ENCODE peak calls at places on chromosomes 4 and X, in five cellular contexts. One of them, this sample, is unnamed.

GRCh38 chr4:124948976-124949597 is 236.6 kb upstream of the ANKRD50 start:
- DNase-seq in endodermal cell: no peak
- DNase-seq in cardiac fibroblast: peak
- DNase-seq in astrocyte of the cerebellum: peak
- DNase-seq in neuronal stem cell: no peak
- DNase-seq in this sample: no peak

GRCh38 chr4:4765811-4766210 is 93.7 kb upstream of the MSX1 start:
- DNase-seq in cardiac fibroblast: no peak
- DNase-seq in neuronal stem cell: no peak
- DNase-seq in endodermal cell: peak
- DNase-seq in astrocyte of the cerebellum: no peak
- DNase-seq in this sample: no peak

GRCh38 chrX:30304866-30305265 is 4.3 kb downstream of the NR0B1 start:
- DNase-seq in neuronal stem cell: no peak
- DNase-seq in endodermal cell: no peak
- DNase-seq in cardiac fibroblast: no peak
- DNase-seq in astrocyte of the cerebellum: no peak
- DNase-seq in this sample: no peak

GRCh38 chrX:42028113-42028512 is 104.8 kb upstream of the CASK start:
- DNase-seq in endodermal cell: no peak
- DNase-seq in astrocyte of the cerebellum: no peak
- DNase-seq in cardiac fibroblast: no peak
- DNase-seq in neuronal stem cell: no peak
- DNase-seq in this sample: no peak

GRCh38 chrX:105063743-105064142 is 156.8 kb downstream of the TEX13A start:
- DNase-seq in cardiac fibroblast: no peak
- DNase-seq in neuronal stem cell: no peak
- DNase-seq in endodermal cell: peak
- DNase-seq in astrocyte of the cerebellum: no peak
- DNase-seq in this sample: no peak

GRCh38 chr4:140829825-140830224 is 73.6 kb upstream of the TBC1D9 start:
- DNase-seq in endodermal cell: no peak
- DNase-seq in cardiac fibroblast: no peak
- DNase-seq in astrocyte of the cerebellum: no peak
- DNase-seq in neuronal stem cell: no peak
- DNase-seq in this sample: no peak

GRCh38 chr4:83043801-83044407 is 8.9 kb downstream of the COPS4 start:
- DNase-seq in endodermal cell: no peak
- DNase-seq in neuronal stem cell: no peak
- DNase-seq in cardiac fibroblast: peak
- DNase-seq in astrocyte of the cerebellum: no peak
- DNase-seq in this sample: peak

GRCh38 chrX:39948564-39948963 is 149.2 kb downstream of the BCOR start:
- DNase-seq in endodermal cell: peak
- DNase-seq in cardiac fibroblast: no peak
- DNase-seq in neuronal stem cell: no peak
- DNase-seq in astrocyte of the cerebellum: no peak
- DNase-seq in this sample: no peak

GRCh38 chr4:77600521-77601451 is 4.8 kb upstream of the CXCL13 start:
- DNase-seq in cardiac fibroblast: peak
- DNase-seq in neuronal stem cell: peak
- DNase-seq in astrocyte of the cerebellum: peak
- DNase-seq in endodermal cell: peak
- DNase-seq in this sample: peak

GRCh38 chr4:137156054-137156453 is 376.2 kb downstream of the PCDH18 start:
- DNase-seq in endodermal cell: no peak
- DNase-seq in astrocyte of the cerebellum: peak
- DNase-seq in cardiac fibroblast: peak
- DNase-seq in neuronal stem cell: no peak
- DNase-seq in this sample: no peak

GRCh38 chr4:8318509-8318908 is 49.0 kb downstream of the HTRA3 start:
- DNase-seq in neuronal stem cell: no peak
- DNase-seq in astrocyte of the cerebellum: no peak
- DNase-seq in endodermal cell: no peak
- DNase-seq in cardiac fibroblast: no peak
- DNase-seq in this sample: no peak

GRCh38 chrX:134202561-134202960 is 34.4 kb upstream of the CCDC160 start:
- DNase-seq in neuronal stem cell: no peak
- DNase-seq in cardiac fibroblast: no peak
- DNase-seq in astrocyte of the cerebellum: no peak
- DNase-seq in endodermal cell: peak
- DNase-seq in this sample: no peak

GRCh38 chr4:184386271-184386781 is 88.0 kb downstream of the IRF2 start:
- DNase-seq in endodermal cell: peak
- DNase-seq in neuronal stem cell: no peak
- DNase-seq in cardiac fibroblast: no peak
- DNase-seq in astrocyte of the cerebellum: no peak
- DNase-seq in this sample: no peak

GRCh38 chr4:39706334-39706733 is 8.4 kb downstream of the UBE2K start:
- DNase-seq in astrocyte of the cerebellum: peak
- DNase-seq in neuronal stem cell: no peak
- DNase-seq in endodermal cell: no peak
- DNase-seq in cardiac fibroblast: peak
- DNase-seq in this sample: no peak

GRCh38 chr4:60522265-60522664 is 677.9 kb upstream of the ADGRL3 start:
- DNase-seq in astrocyte of the cerebellum: no peak
- DNase-seq in neuronal stem cell: no peak
- DNase-seq in endodermal cell: no peak
- DNase-seq in cardiac fibroblast: no peak
- DNase-seq in this sample: no peak

GRCh38 chrX:101265869-101266428 is 25.2 kb downstream of the TAF7L start:
- DNase-seq in neuronal stem cell: no peak
- DNase-seq in cardiac fibroblast: peak
- DNase-seq in endodermal cell: no peak
- DNase-seq in astrocyte of the cerebellum: no peak
- DNase-seq in this sample: no peak

GRCh38 chrX:137342969-137343368 is 223.0 kb upstream of the ZIC3 start:
- DNase-seq in endodermal cell: no peak
- DNase-seq in neuronal stem cell: no peak
- DNase-seq in astrocyte of the cerebellum: no peak
- DNase-seq in cardiac fibroblast: no peak
- DNase-seq in this sample: no peak

GRCh38 chr4:7402526-7402925 is 32.2 kb downstream of the PSAPL1 start:
- DNase-seq in neuronal stem cell: no peak
- DNase-seq in endodermal cell: no peak
- DNase-seq in astrocyte of the cerebellum: no peak
- DNase-seq in cardiac fibroblast: no peak
- DNase-seq in this sample: no peak

GRCh38 chrX:69615779-69616519 is at the start of gene EDA:
- DNase-seq in astrocyte of the cerebellum: peak
- DNase-seq in cardiac fibroblast: peak
- DNase-seq in neuronal stem cell: peak
- DNase-seq in endodermal cell: peak
- DNase-seq in this sample: peak
- H3K4me3 ChIP-seq in astrocyte of the cerebellum: peak
- H3K4me3 ChIP-seq in cardiac fibroblast: peak
- H3K4me3 ChIP-seq in neuronal stem cell: peak
- H3K4me3 ChIP-seq in endodermal cell: peak
- H3K4me3 ChIP-seq in this sample: peak

DNA sequence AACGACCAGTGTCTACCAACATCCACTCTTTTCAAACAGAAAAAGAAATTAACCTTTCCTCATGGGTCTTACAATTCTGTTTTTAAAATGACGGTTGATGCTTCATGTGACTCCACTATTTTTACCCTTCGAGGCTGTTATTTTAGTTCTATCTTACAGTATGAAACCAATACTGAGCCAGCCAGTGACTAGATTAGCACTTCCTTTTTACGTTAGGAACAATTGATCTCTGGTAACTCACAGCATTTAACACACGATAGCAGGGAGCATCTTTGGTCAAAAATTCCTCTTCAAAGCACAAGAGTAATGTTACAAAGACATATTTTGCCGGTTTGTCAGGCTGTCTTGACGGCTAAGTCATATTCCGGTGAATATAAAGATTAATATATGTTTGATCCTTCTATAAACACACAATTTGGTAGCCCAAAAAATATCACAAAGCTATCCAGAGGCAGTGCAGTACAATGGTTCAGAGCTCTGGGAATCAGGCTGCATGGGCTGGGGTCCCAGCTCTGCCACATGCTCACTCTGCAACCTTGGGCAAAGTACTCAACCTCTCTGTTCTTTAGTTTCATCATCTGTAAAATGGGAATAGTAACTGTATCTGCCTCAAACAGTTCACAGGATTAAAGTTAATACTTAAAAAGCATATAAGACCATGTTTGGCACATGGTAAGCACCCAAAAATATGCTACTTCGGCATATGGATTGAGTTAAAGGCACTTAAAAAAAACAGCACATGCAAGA is 62.9 kb upstream of the TXK start:
- DNase-seq in endodermal cell: no peak
- DNase-seq in astrocyte of the cerebellum: no peak
- DNase-seq in cardiac fibroblast: no peak
- DNase-seq in neuronal stem cell: no peak
- DNase-seq in this sample: no peak
- H3K4me3 ChIP-seq in endodermal cell: no peak
- H3K4me3 ChIP-seq in astrocyte of the cerebellum: no peak
- H3K4me3 ChIP-seq in cardiac fibroblast: no peak
- H3K4me3 ChIP-seq in neuronal stem cell: no peak
- H3K4me3 ChIP-seq in this sample: no peak

GRCh38 chr4:155376387-155377268 is at the start of gene MAP9:
- DNase-seq in astrocyte of the cerebellum: peak
- DNase-seq in cardiac fibroblast: peak
- DNase-seq in neuronal stem cell: peak
- DNase-seq in endodermal cell: peak
- DNase-seq in this sample: peak
- H3K4me3 ChIP-seq in astrocyte of the cerebellum: peak
- H3K4me3 ChIP-seq in cardiac fibroblast: peak
- H3K4me3 ChIP-seq in neuronal stem cell: peak
- H3K4me3 ChIP-seq in endodermal cell: peak
- H3K4me3 ChIP-seq in this sample: peak

DNA sequence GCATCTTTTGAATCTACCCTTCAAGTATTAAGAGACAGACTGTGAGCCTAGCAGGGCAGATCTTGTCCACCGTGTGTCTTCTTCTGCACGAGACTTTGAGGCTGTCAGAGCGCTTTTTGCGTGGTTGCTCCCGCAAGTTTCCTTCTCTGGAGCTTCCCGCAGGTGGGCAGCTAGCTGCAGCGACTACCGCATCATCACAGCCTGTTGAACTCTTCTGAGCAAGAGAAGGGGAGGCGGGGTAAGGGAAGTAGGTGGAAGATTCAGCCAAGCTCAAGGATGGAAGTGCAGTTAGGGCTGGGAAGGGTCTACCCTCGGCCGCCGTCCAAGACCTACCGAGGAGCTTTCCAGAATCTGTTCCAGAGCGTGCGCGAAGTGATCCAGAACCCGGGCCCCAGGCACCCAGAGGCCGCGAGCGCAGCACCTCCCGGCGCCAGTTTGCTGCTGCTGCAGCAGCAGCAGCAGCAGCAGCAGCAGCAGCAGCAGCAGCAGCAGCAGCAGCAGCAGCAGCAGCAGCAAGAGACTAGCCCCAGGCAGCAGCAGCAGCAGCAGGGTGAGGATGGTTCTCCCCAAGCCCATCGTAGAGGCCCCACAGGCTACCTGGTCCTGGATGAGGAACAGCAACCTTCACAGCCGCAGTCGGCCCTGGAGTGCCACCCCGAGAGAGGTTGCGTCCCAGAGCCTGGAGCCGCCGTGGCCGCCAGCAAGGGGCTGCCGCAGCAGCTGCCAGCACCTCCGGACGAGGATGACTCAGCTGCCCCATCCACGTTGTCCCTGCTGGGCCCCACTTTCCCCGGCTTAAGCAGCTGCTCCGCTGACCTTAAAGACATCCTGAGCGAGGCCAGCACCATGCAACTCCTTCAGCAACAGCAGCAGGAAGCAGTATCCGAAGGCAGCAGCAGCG is 1.3 kb downstream of the AR start:
- DNase-seq in astrocyte of the cerebellum: no peak
- DNase-seq in cardiac fibroblast: peak
- DNase-seq in endodermal cell: peak
- DNase-seq in neuronal stem cell: peak
- DNase-seq in this sample: no peak
- H3K4me3 ChIP-seq in astrocyte of the cerebellum: peak
- H3K4me3 ChIP-seq in cardiac fibroblast: peak
- H3K4me3 ChIP-seq in endodermal cell: peak
- H3K4me3 ChIP-seq in neuronal stem cell: peak
- H3K4me3 ChIP-seq in this sample: no peak

GRCh38 chr4:709348-709747 is 3.7 kb downstream of the PCGF3 start:
- DNase-seq in astrocyte of the cerebellum: no peak
- DNase-seq in endodermal cell: no peak
- DNase-seq in cardiac fibroblast: no peak
- DNase-seq in neuronal stem cell: no peak
- DNase-seq in this sample: no peak

GRCh38 chr4:710116-710515 is 4.5 kb downstream of the PCGF3 start:
- DNase-seq in cardiac fibroblast: no peak
- DNase-seq in astrocyte of the cerebellum: no peak
- DNase-seq in endodermal cell: no peak
- DNase-seq in neuronal stem cell: no peak
- DNase-seq in this sample: no peak

GRCh38 chr4:706834-707598 is 1.4 kb downstream of the PCGF3 start:
- DNase-seq in astrocyte of the cerebellum: no peak
- DNase-seq in endodermal cell: no peak
- DNase-seq in cardiac fibroblast: no peak
- DNase-seq in neuronal stem cell: no peak
- DNase-seq in this sample: no peak

GRCh38 chr4:707929-708630 is 2.4 kb downstream of the PCGF3 start:
- DNase-seq in cardiac fibroblast: no peak
- DNase-seq in astrocyte of the cerebellum: no peak
- DNase-seq in endodermal cell: no peak
- DNase-seq in neuronal stem cell: no peak
- DNase-seq in this sample: no peak

DNA sequence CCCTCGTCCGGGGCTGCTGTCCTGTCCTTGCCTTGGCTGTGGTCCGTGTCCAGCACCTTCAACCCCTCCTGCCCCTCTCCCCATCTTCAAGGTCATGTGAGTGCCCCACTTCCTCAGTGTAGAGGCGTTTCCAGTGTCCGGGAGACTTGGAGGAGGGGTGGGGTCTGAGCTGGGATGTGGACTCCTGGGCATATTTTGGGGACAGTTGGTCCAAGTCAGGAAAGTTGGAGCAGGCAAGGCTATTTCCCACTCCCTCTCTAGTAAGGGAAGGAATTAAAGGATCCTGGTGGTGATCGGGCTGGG is 3.0 kb downstream of the PCGF3 start:
- DNase-seq in cardiac fibroblast: no peak
- DNase-seq in neuronal stem cell: no peak
- DNase-seq in endodermal cell: no peak
- DNase-seq in astrocyte of the cerebellum: no peak
- DNase-seq in this sample: no peak
- H3K4me3 ChIP-seq in cardiac fibroblast: no peak
- H3K4me3 ChIP-seq in neuronal stem cell: no peak
- H3K4me3 ChIP-seq in endodermal cell: peak
- H3K4me3 ChIP-seq in astrocyte of the cerebellum: no peak
- H3K4me3 ChIP-seq in this sample: no peak